ENCODE peak calls at places on chromosome 6, in four cellular contexts. G is NCI-H2171; R is activated T-helper 1 cell treated with anti-CD3 and anti-CD28 coated beads, Interleukin-12 subunit alpha, Interleukin-12 subunit beta, Interleukin-2, Interleukin-4 antibody, amounts not matched to agents 30 ng/mL and 10 ng/mL and 1 ng/mL, durations not matched to agents 14 hours and 24 hours and 36 hours; A is NCI-H1694 treated with DMSO at 0.1 percent for 48 hours. H is an unnamed sample.

GRCh38 chr6:45661667-45662066 is 283.9 kb upstream of the SUPT3H start:
- DNase-seq in A (no peak), R (no peak), G (no peak), H (no peak)

GRCh38 chr6:111972714-111973678 is 80.9 kb upstream of the CCN6 start:
- DNase-seq in G (no peak), R (peak; percentile 47), A (no peak), H (no peak)

GRCh38 chr6:157246771-157247484 is 76.4 kb downstream of the TMEM242 start:
- DNase-seq in G (no peak), A (no peak), R (no peak), H (peak; percentile 80)

GRCh38 chr6:32664354-32664753 is 2.1 kb downstream of the HLA-DQB1 start:
- DNase-seq in A (no peak), G (no peak), R (no peak), H (no peak)

GRCh38 chr6:90187437-90188049 is 109.1 kb downstream of the BACH2 start:
- DNase-seq in G (no peak), R (no peak), A (no peak), H (no peak)

GRCh38 chr6:138188278-138188923 is 26.7 kb downstream of the ARFGEF3 start:
- DNase-seq in R (no peak), G (no peak), A (no peak), H (no peak)

GRCh38 chr6:16803294-16804006 is 42.2 kb upstream of the ATXN1 start:
- DNase-seq in A (no peak), R (no peak), G (no peak), H (no peak)

GRCh38 chr6:152244998-152245630 is 392.0 kb downstream of the SYNE1 start:
- DNase-seq in G (no peak), R (no peak), A (no peak), H (no peak)

GRCh38 chr6:26383624-26384417 is 913 bp downstream of the BTN2A2 start:
- DNase-seq in R (no peak), A (peak; percentile 14), G (peak; percentile 51), H (no peak)

GRCh38 chr6:83431545-83432165 is 804 bp upstream of the ME1 start:
- DNase-seq in R (no peak), G (no peak), A (no peak), H (no peak)

GRCh38 chr6:37990762-37991525 is 171.4 kb downstream of the ZFAND3 start:
- DNase-seq in G (no peak), A (no peak), R (no peak), H (no peak)

GRCh38 chr6:128487055-128487454 is 33.3 kb downstream of the PTPRK start:
- DNase-seq in G (no peak), R (no peak), A (no peak), H (no peak)

GRCh38 chr6:36198986-36199385 is 2.4 kb downstream of the BRPF3 start:
- DNase-seq in A (no peak), R (no peak), G (no peak), H (no peak)

GRCh38 chr6:56356431-56356830 is 109.1 kb upstream of the COL21A1 start:
- DNase-seq in G (no peak), R (no peak), A (no peak), H (no peak)